ENCODE peak calls at places on chromosomes 3 and 15, in seven cellular contexts. K is fibroblast of pulmonary artery; W is DND-41; I is activated naive CD8-positive, alpha-beta T cell treated with anti-CD3 and anti-CD28 coated beads, Interleukin-2, amount 10 ng/mL, durations not matched to agents 7 days and 5 days; Z is effector CD4-positive, alpha-beta T cell; X is CD4-positive, alpha-beta memory T cell; B is AG04449. D is an unnamed sample.

GRCh38 chr15:59170295-59170881 is 36.3 kb upstream of the LDHAL6B start:
- DNase-seq in K (peak), Z (no peak), W (no peak), X (no peak), I (no peak), B (no peak), D (no peak)

GRCh38 chr15:83108266-83109219 is 1.1 kb downstream of the TM6SF1 start:
- DNase-seq in B (no peak), K (peak), Z (no peak), I (peak), X (no peak), W (peak), D (peak)

GRCh38 chr3:53495518-53496501 is 1.4 kb downstream of the CACNA1D start:
- DNase-seq in I (no peak), W (no peak), B (no peak), X (no peak), Z (no peak), K (no peak), D (peak)

GRCh38 chr15:69531302-69532027 is 78.8 kb downstream of the RPLP1 start:
- DNase-seq in W (no peak), K (no peak), X (no peak), B (no peak), I (no peak), Z (no peak), D (peak)

GRCh38 chr3:72336114-72336651 is 512.1 kb downstream of the SHQ1 start:
- DNase-seq in K (no peak), W (no peak), X (no peak), Z (no peak), B (no peak), I (no peak), D (no peak)

GRCh38 chr15:92638709-92639365 is 16.7 kb downstream of the FAM174B start:
- DNase-seq in Z (no peak), K (no peak), B (no peak), X (no peak), I (no peak), W (no peak), D (no peak)

GRCh38 chr15:78684645-78685044 is 43.6 kb upstream of the CHRNB4 start:
- DNase-seq in B (no peak), X (no peak), K (peak), Z (no peak), W (no peak), I (no peak), D (no peak)

GRCh38 chr3:142275856-142276255 is 50.5 kb upstream of the GK5 start:
- DNase-seq in I (no peak), W (no peak), K (peak), Z (no peak), B (peak), X (no peak), D (no peak)

GRCh38 chr3:17979248-17979647 is 236.8 kb upstream of the TBC1D5 start:
- DNase-seq in B (no peak), Z (no peak), I (no peak), K (no peak), X (no peak), W (peak), D (peak)

GRCh38 chr3:172711457-172711800 is 562 bp upstream of the NCEH1 start:
- DNase-seq in I (no peak), X (no peak), B (no peak), W (no peak), K (no peak), Z (no peak), D (no peak)

GRCh38 chr3:31028766-31029165 is 134.3 kb upstream of the GADL1 start:
- DNase-seq in X (no peak), I (no peak), W (no peak), K (no peak), Z (no peak), B (no peak), D (no peak)

GRCh38 chr3:157130881-157131251 is 29.1 kb downstream of the CCNL1 start:
- DNase-seq in B (no peak), K (no peak), Z (no peak), X (no peak), I (no peak), W (no peak), D (no peak)

GRCh38 chr15:76345880-76346665 is 9.5 kb downstream of the ISL2 start:
- DNase-seq in X (no peak), Z (no peak), K (no peak), W (no peak), I (peak), B (no peak), D (no peak)

D was measured in occipital lobe.